ENCODE peak calls at places on chromosomes 2 and 18, in five cellular contexts. N is SK-N-SH, P is fibroblast of lung, I is left lung, X is heart left ventricle. Y is an unnamed sample.

GRCh38 chr2:172655091-172655837 is 80.4 kb upstream of the RAPGEF4 start:
- DNase-seq in X (no peak), I (no peak), N (no peak), P (peak), Y (no peak)

GRCh38 chr18:11037841-11038240 is 111.5 kb downstream of the PIEZO2 start:
- DNase-seq in P (no peak), N (no peak), X (no peak), I (no peak), Y (no peak)

GRCh38 chr2:61771904-61772845 is 81.7 kb downstream of the FAM161A start:
- DNase-seq in I (no peak), N (no peak), P (no peak), X (no peak), Y (no peak)

GRCh38 chr2:95007822-95008221 is 17.7 kb upstream of the MAL start:
- DNase-seq in I (no peak), N (no peak), X (peak), P (no peak), Y (no peak)

GRCh38 chr2:197708331-197708730 is 3.2 kb downstream of the MARS2 start:
- DNase-seq in I (no peak), P (peak), X (no peak), N (no peak), Y (no peak)

GRCh38 chr2:210913461-210913860 is 357.1 kb downstream of the CPS1 start:
- DNase-seq in X (no peak), I (no peak), P (peak), N (peak), Y (no peak)

GRCh38 chr18:68721681-68722583 is 7.0 kb upstream of the TMX3 start:
- DNase-seq in X (no peak), I (no peak), P (no peak), N (no peak), Y (no peak)

GRCh38 chr18:74191577-74191976 is 43.3 kb downstream of the TIMM21 start:
- DNase-seq in N (no peak), P (no peak), I (no peak), X (no peak), Y (no peak)

GRCh38 chr2:189157431-189157830 is 22.1 kb downstream of the COL5A2 start:
- DNase-seq in I (no peak), P (peak), X (no peak), N (no peak), Y (no peak)

GRCh38 chr18:26185267-26185666 is 41.0 kb upstream of the TAF4B start:
- DNase-seq in N (no peak), P (no peak), X (no peak), I (no peak), Y (no peak)

GRCh38 chr18:68972176-68972575 is 174.3 kb downstream of the CCDC102B start:
- DNase-seq in N (no peak), X (no peak), I (no peak), P (no peak), Y (no peak)

GRCh38 chr2:23689891-23690290 is 237.0 kb downstream of the ATAD2B start:
- DNase-seq in N (peak), I (peak), X (no peak), P (no peak), Y (no peak)

GRCh38 chr2:44480068-44480467 is 118.3 kb downstream of the CAMKMT start:
- DNase-seq in P (no peak), N (no peak), I (no peak), X (no peak), Y (no peak)

GRCh38 chr2:34825671-34826070 is 1226.6 kb upstream of the FAM98A start:
- DNase-seq in I (no peak), X (no peak), N (no peak), P (no peak), Y (no peak)

GRCh38 chr2:241314933-241315182 is 614 bp downstream of the HDLBP start:
- DNase-seq in X (no peak), N (no peak), P (no peak), I (no peak), Y (no peak)

GRCh38 chr2:128578406-128579385 is 260.0 kb upstream of the HS6ST1 start:
- DNase-seq in P (peak), I (no peak), X (no peak), N (no peak), Y (no peak)

GRCh38 chr2:191566347-191566746 is 111.6 kb upstream of the NABP1 start:
- DNase-seq in N (peak), P (peak), X (peak), I (no peak), Y (no peak)

GRCh38 chr2:223994562-223995162 is 37.4 kb downstream of the MRPL44 start:
- DNase-seq in X (no peak), N (no peak), P (no peak), I (no peak), Y (no peak)

GRCh38 chr18:28576941-28577340 is 400.0 kb upstream of the CDH2 start:
- DNase-seq in N (no peak), I (no peak), X (no peak), P (no peak), Y (no peak)

GRCh38 chr2:102514061-102514785 is 41.2 kb downstream of the SLC9A4 start:
- DNase-seq in X (no peak), I (no peak), N (no peak), P (peak), Y (no peak)

GRCh38 chr2:177876950-177877349 is 195.6 kb downstream of the PDE11A start:
- DNase-seq in I (no peak), X (no peak), P (no peak), N (no peak), Y (no peak)

GRCh38 chr2:158724803-158725271 is 70.3 kb upstream of the DAPL1 start:
- DNase-seq in I (no peak), N (no peak), P (peak), X (no peak), Y (no peak)

GRCh38 chr18:79478484-79479113 is 82.9 kb downstream of the NFATC1 start:
- DNase-seq in I (peak), P (no peak), N (no peak), X (no peak), Y (no peak)

GRCh38 chr2:12847694-12848093 is 131.0 kb downstream of the TRIB2 start:
- DNase-seq in P (no peak), X (peak), N (no peak), I (no peak), Y (no peak)

GRCh38 chr2:135905679-135906078 is 29.4 kb upstream of the MCM6 start:
- DNase-seq in P (no peak), I (no peak), X (no peak), N (no peak), Y (no peak)

GRCh38 chr2:241613018-241613780 is 23.8 kb downstream of the THAP4 start:
- DNase-seq in X (peak), I (peak), P (peak), N (no peak), Y (no peak)

GRCh38 chr2:150271952-150272351 is 215.5 kb downstream of the RND3 start:
- DNase-seq in P (peak), X (no peak), N (no peak), I (no peak), Y (no peak)

DNA sequence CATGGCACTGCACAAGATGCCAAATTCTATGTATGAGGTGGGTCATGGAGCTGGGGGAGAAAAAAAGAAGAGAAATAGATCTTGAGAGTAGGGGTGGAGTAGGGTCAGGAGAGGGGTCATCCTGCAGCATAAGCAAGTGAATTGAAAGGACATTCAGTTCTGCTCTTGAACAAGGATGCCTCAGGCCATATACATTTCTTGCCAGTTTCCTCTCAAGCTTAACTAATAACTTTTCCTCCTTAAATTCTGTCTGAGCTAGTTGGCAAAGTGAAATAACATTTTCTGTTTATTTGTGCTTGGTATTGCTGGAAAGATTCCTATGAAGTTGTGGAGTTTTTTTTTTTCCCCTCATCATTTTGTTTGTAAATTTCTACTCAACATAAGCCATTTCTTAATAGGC is 99.0 kb upstream of the LTBP1 start:
- DNase-seq in N (no peak), P (no peak), X (no peak), I (no peak), Y (no peak)
- H3K4me3 ChIP-seq in N (no peak), P (no peak), X (no peak), I (no peak), Y (no peak)

GRCh38 chr2:133574620-133575019 is 6.4 kb upstream of the NCKAP5 start:
- DNase-seq in P (peak), I (no peak), N (no peak), X (no peak), Y (no peak)
- H3K27ac ChIP-seq in P (no peak), I (no peak), N (no peak), X (no peak), Y (no peak)

GRCh38 chr18:13219012-13219396 is 444 bp downstream of the LDLRAD4 start:
- DNase-seq in I (no peak), N (no peak), X (no peak), P (no peak), Y (no peak)

GRCh38 chr18:13216732-13217465 is 1.7 kb upstream of the LDLRAD4 start:
- DNase-seq in N (peak), P (peak), I (peak), X (peak), Y (peak)

GRCh38 chr18:13218376-13219011 is at the start of gene LDLRAD4:
- DNase-seq in N (peak), I (no peak), X (peak), P (peak), Y (peak)

GRCh38 chr18:13217466-13217961 is 1.0 kb upstream of the LDLRAD4 start:
- DNase-seq in P (peak), I (peak), N (peak), X (peak), Y (peak)

DNA sequence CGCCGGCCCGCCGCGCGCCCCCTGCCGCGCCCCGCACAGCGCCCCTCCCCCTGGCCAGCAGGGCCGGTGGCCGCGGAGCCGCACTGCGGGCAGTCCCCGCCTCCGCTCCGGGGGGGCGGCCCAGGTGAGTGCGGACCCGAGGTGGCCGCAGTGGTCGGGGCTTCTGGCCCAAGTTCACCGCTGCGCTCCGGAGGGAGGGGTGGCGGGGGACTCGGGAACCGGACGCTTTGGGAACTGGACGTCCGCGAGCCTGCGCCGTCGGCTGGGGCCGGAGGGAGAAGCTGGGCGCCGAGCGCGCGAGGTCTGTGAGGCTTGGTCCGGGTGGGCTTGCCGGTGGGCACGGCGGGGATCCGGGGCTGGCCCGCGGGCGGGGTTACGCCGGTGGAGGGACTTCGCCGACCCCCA is 587 bp upstream of the LDLRAD4 start:
- DNase-seq in N (no peak), P (peak), X (peak), I (peak), Y (peak)
- H3K4me3 ChIP-seq in N (peak), P (no peak), X (peak), I (peak), Y (peak)

GRCh38 chr2:16189019-16189850 is 248.9 kb downstream of the MYCN start:
- DNase-seq in N (no peak), I (no peak), X (no peak), P (no peak), Y (no peak)
- H3K27ac ChIP-seq in N (no peak), I (no peak), X (no peak), P (no peak), Y (no peak)